ENCODE peak calls at places on chromosomes 1 and 21, in eight cellular contexts. One of them, this sample, is unnamed.

GRCh38 chr1:67300561-67300960 is 7.1 kb upstream of the IL12RB2 start:
- DNase-seq in Panc1: no peak
- DNase-seq in adrenal gland: no peak
- DNase-seq in AG09319: no peak
- DNase-seq in pancreas: no peak
- DNase-seq in HFF-Myc: no peak
- DNase-seq in lower lobe of right lung: no peak
- DNase-seq in choroid plexus epithelial cell: no peak
- DNase-seq in this sample: no peak

GRCh38 chr1:227568593-227568992 is 5.2 kb downstream of the ZNF678 start:
- DNase-seq in Panc1: no peak
- DNase-seq in adrenal gland: no peak
- DNase-seq in AG09319: no peak
- DNase-seq in pancreas: no peak
- DNase-seq in HFF-Myc: no peak
- DNase-seq in lower lobe of right lung: no peak
- DNase-seq in choroid plexus epithelial cell: no peak
- DNase-seq in this sample: no peak

GRCh38 chr1:199821029-199821779 is 206.3 kb upstream of the NR5A2 start:
- DNase-seq in Panc1: no peak
- DNase-seq in adrenal gland: no peak
- DNase-seq in AG09319: no peak
- DNase-seq in pancreas: no peak
- DNase-seq in HFF-Myc: no peak
- DNase-seq in lower lobe of right lung: no peak
- DNase-seq in choroid plexus epithelial cell: peak; percentile 9
- DNase-seq in this sample: no peak

GRCh38 chr1:171470726-171471125 is 14.6 kb upstream of the PRRC2C start:
- DNase-seq in Panc1: no peak
- DNase-seq in adrenal gland: no peak
- DNase-seq in AG09319: no peak
- DNase-seq in pancreas: no peak
- DNase-seq in HFF-Myc: no peak
- DNase-seq in lower lobe of right lung: no peak
- DNase-seq in choroid plexus epithelial cell: no peak
- DNase-seq in this sample: no peak

GRCh38 chr1:155816351-155816750 is 40.7 kb downstream of the GON4L start:
- DNase-seq in Panc1: no peak
- DNase-seq in adrenal gland: no peak
- DNase-seq in AG09319: no peak
- DNase-seq in pancreas: no peak
- DNase-seq in HFF-Myc: no peak
- DNase-seq in lower lobe of right lung: no peak
- DNase-seq in choroid plexus epithelial cell: no peak
- DNase-seq in this sample: no peak

GRCh38 chr21:34908424-34909055 is 140.6 kb downstream of the RUNX1 start:
- DNase-seq in Panc1: no peak
- DNase-seq in adrenal gland: peak; percentile 56
- DNase-seq in AG09319: no peak
- DNase-seq in pancreas: no peak
- DNase-seq in HFF-Myc: no peak
- DNase-seq in lower lobe of right lung: no peak
- DNase-seq in choroid plexus epithelial cell: peak; percentile 39
- DNase-seq in this sample: no peak

GRCh38 chr1:2459757-2460156 is 16.3 kb upstream of the PLCH2 start:
- DNase-seq in Panc1: no peak
- DNase-seq in adrenal gland: peak; percentile 85
- DNase-seq in AG09319: no peak
- DNase-seq in pancreas: no peak
- DNase-seq in HFF-Myc: no peak
- DNase-seq in lower lobe of right lung: no peak
- DNase-seq in choroid plexus epithelial cell: peak; percentile 53
- DNase-seq in this sample: no peak

GRCh38 chr1:242712248-242712647 is 187.8 kb upstream of the PLD5 start:
- DNase-seq in Panc1: no peak
- DNase-seq in adrenal gland: no peak
- DNase-seq in AG09319: no peak
- DNase-seq in pancreas: no peak
- DNase-seq in HFF-Myc: no peak
- DNase-seq in lower lobe of right lung: no peak
- DNase-seq in choroid plexus epithelial cell: no peak
- DNase-seq in this sample: no peak

GRCh38 chr1:68384321-68384813 is 65.4 kb downstream of the RPE65 start:
- DNase-seq in Panc1: peak; percentile 98
- DNase-seq in adrenal gland: peak; percentile 74
- DNase-seq in AG09319: peak; percentile 97
- DNase-seq in pancreas: no peak
- DNase-seq in HFF-Myc: peak; percentile 98
- DNase-seq in lower lobe of right lung: no peak
- DNase-seq in choroid plexus epithelial cell: peak; percentile 99
- DNase-seq in this sample: peak; percentile 100

GRCh38 chr1:107546571-107546970 is 405.7 kb downstream of the NTNG1 start:
- DNase-seq in Panc1: no peak
- DNase-seq in adrenal gland: no peak
- DNase-seq in AG09319: no peak
- DNase-seq in pancreas: no peak
- DNase-seq in HFF-Myc: no peak
- DNase-seq in lower lobe of right lung: no peak
- DNase-seq in choroid plexus epithelial cell: no peak
- DNase-seq in this sample: no peak

GRCh38 chr1:14109276-14109635 is 409.3 kb downstream of the PRDM2 start:
- DNase-seq in Panc1: no peak
- DNase-seq in adrenal gland: no peak
- DNase-seq in AG09319: no peak
- DNase-seq in pancreas: no peak
- DNase-seq in HFF-Myc: no peak
- DNase-seq in lower lobe of right lung: no peak
- DNase-seq in choroid plexus epithelial cell: no peak
- DNase-seq in this sample: no peak

GRCh38 chr1:49051647-49052046 is 275.0 kb upstream of the BEND5 start:
- DNase-seq in Panc1: no peak
- DNase-seq in adrenal gland: no peak
- DNase-seq in AG09319: no peak
- DNase-seq in pancreas: no peak
- DNase-seq in HFF-Myc: no peak
- DNase-seq in lower lobe of right lung: no peak
- DNase-seq in choroid plexus epithelial cell: no peak
- DNase-seq in this sample: no peak

GRCh38 chr1:41632788-41633575 is 148.5 kb upstream of the EDN2 start:
- DNase-seq in Panc1: no peak
- DNase-seq in adrenal gland: no peak
- DNase-seq in AG09319: no peak
- DNase-seq in pancreas: no peak
- DNase-seq in HFF-Myc: no peak
- DNase-seq in lower lobe of right lung: no peak
- DNase-seq in choroid plexus epithelial cell: no peak
- DNase-seq in this sample: no peak

GRCh38 chr1:67336783-67337182 is 29.1 kb downstream of the IL12RB2 start:
- DNase-seq in Panc1: no peak
- DNase-seq in adrenal gland: no peak
- DNase-seq in AG09319: no peak
- DNase-seq in pancreas: no peak
- DNase-seq in HFF-Myc: no peak
- DNase-seq in lower lobe of right lung: no peak
- DNase-seq in choroid plexus epithelial cell: no peak
- DNase-seq in this sample: no peak

GRCh38 chr1:101026394-101026788 is 807 bp upstream of the DPH5 start:
- DNase-seq in Panc1: no peak
- DNase-seq in adrenal gland: no peak
- DNase-seq in AG09319: no peak
- DNase-seq in pancreas: no peak
- DNase-seq in HFF-Myc: no peak
- DNase-seq in lower lobe of right lung: no peak
- DNase-seq in choroid plexus epithelial cell: no peak
- DNase-seq in this sample: no peak

GRCh38 chr1:99627615-99628014 is 18.3 kb upstream of the PALMD start:
- DNase-seq in Panc1: no peak
- DNase-seq in adrenal gland: no peak
- DNase-seq in AG09319: no peak
- DNase-seq in pancreas: no peak
- DNase-seq in HFF-Myc: no peak
- DNase-seq in lower lobe of right lung: no peak
- DNase-seq in choroid plexus epithelial cell: no peak
- DNase-seq in this sample: no peak

GRCh38 chr1:233327938-233328660 is 575 bp downstream of the MAP3K21 start:
- DNase-seq in Panc1: no peak
- DNase-seq in adrenal gland: no peak
- DNase-seq in AG09319: no peak
- DNase-seq in pancreas: peak; percentile 81
- DNase-seq in HFF-Myc: no peak
- DNase-seq in lower lobe of right lung: peak; percentile 61
- DNase-seq in choroid plexus epithelial cell: no peak
- DNase-seq in this sample: no peak

DNA sequence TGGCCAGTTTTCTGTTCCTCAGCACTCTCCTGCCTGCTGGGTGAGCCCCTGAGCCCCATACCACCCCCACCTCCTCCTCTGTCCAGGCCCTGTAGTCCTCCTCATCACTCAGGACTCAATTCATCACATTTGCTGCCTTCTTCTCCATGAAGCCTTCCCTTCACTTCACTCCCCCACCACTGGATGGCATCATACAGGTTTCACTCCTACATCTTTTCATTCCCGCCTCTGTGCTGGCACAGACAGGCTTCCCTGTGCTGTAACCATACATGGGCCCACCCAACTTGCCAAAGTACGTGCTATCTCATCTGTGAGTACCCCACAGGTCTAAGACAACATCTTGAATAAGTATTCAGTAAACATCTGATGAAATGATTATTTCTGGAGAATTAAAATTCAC is 56.9 kb downstream of the SLC45A1 start:
- DNase-seq in Panc1: no peak
- DNase-seq in adrenal gland: peak; percentile 67
- DNase-seq in AG09319: no peak
- DNase-seq in pancreas: no peak
- DNase-seq in HFF-Myc: no peak
- DNase-seq in lower lobe of right lung: no peak
- DNase-seq in choroid plexus epithelial cell: peak; percentile 63
- DNase-seq in this sample: no peak
- TF ChIP-seq CTCF in Panc1: peak; percentile 80
- TF ChIP-seq CTCF in adrenal gland: peak; percentile 21
- TF ChIP-seq CTCF in AG09319: peak; percentile 41
- TF ChIP-seq CTCF in pancreas: peak; percentile 21
- TF ChIP-seq CTCF in HFF-Myc: peak; percentile 36
- TF ChIP-seq CTCF in lower lobe of right lung: peak; percentile 26
- TF ChIP-seq CTCF in choroid plexus epithelial cell: peak; percentile 69
- TF ChIP-seq CTCF in this sample: peak; percentile 46

DNA sequence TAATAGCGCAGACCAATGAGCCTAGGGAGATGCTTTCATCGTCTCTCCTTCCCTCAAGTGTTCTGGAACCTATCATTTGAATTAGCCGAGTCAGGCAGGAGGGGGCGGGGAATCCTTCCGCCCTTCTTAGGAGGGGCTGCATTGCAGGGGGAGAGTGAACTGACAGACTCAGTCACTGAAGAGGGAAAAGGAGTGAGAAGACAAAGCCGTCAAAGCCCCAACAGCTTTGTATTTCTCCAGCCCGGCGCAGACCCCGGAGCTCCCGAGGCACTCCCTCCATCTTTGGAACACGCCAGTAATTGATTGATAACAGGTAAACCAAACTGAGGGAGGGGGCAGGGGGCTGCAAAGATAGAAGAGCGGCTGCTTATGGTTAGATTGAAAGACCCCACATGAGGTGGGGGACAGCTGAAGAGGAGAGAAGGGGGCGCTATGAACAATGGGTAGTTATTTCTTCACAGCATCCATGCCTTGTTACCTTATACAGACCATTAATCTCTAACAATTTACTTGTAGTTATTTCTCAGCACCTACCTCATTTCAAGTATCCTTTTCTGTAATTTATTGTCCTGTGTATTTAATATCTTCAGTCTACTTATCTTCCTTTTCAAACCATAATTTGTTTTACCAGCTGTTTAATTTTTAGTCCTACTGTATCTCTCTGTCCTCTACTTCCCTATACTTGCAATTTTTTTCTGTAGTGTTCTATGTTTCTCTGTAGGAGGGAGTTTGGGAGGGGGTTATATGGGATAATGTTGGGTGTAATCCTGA is at the start of gene MLLT11:
- DNase-seq in Panc1: no peak
- DNase-seq in adrenal gland: peak; percentile 85
- DNase-seq in AG09319: no peak
- DNase-seq in pancreas: no peak
- DNase-seq in HFF-Myc: no peak
- DNase-seq in lower lobe of right lung: no peak
- DNase-seq in choroid plexus epithelial cell: peak; percentile 76
- DNase-seq in this sample: no peak
- TF ChIP-seq CTCF in Panc1: no peak
- TF ChIP-seq CTCF in adrenal gland: no peak
- TF ChIP-seq CTCF in AG09319: no peak
- TF ChIP-seq CTCF in pancreas: no peak
- TF ChIP-seq CTCF in HFF-Myc: no peak
- TF ChIP-seq CTCF in lower lobe of right lung: no peak
- TF ChIP-seq CTCF in choroid plexus epithelial cell: no peak
- TF ChIP-seq CTCF in this sample: no peak

GRCh38 chr1:35563166-35563565 is 5.6 kb downstream of the NCDN start:
- DNase-seq in Panc1: no peak
- DNase-seq in adrenal gland: peak; percentile 51
- DNase-seq in AG09319: no peak
- DNase-seq in pancreas: no peak
- DNase-seq in HFF-Myc: no peak
- DNase-seq in lower lobe of right lung: no peak
- DNase-seq in choroid plexus epithelial cell: no peak
- DNase-seq in this sample: no peak
- TF ChIP-seq CTCF in Panc1: no peak
- TF ChIP-seq CTCF in adrenal gland: no peak
- TF ChIP-seq CTCF in AG09319: no peak
- TF ChIP-seq CTCF in pancreas: no peak
- TF ChIP-seq CTCF in HFF-Myc: no peak
- TF ChIP-seq CTCF in lower lobe of right lung: no peak
- TF ChIP-seq CTCF in choroid plexus epithelial cell: no peak
- TF ChIP-seq CTCF in this sample: no peak

GRCh38 chr1:33093004-33093403 is 12.1 kb downstream of the AZIN2 start:
- DNase-seq in Panc1: no peak
- DNase-seq in adrenal gland: no peak
- DNase-seq in AG09319: no peak
- DNase-seq in pancreas: no peak
- DNase-seq in HFF-Myc: no peak
- DNase-seq in lower lobe of right lung: no peak
- DNase-seq in choroid plexus epithelial cell: no peak
- DNase-seq in this sample: no peak
- TF ChIP-seq CTCF in Panc1: no peak
- TF ChIP-seq CTCF in adrenal gland: no peak
- TF ChIP-seq CTCF in AG09319: no peak
- TF ChIP-seq CTCF in pancreas: no peak
- TF ChIP-seq CTCF in HFF-Myc: peak; percentile 3
- TF ChIP-seq CTCF in lower lobe of right lung: no peak
- TF ChIP-seq CTCF in choroid plexus epithelial cell: peak; percentile 16
- TF ChIP-seq CTCF in this sample: no peak

GRCh38 chr1:34292472-34292871 is 115.8 kb downstream of the C1orf94 start:
- DNase-seq in Panc1: no peak
- DNase-seq in adrenal gland: no peak
- DNase-seq in AG09319: no peak
- DNase-seq in pancreas: no peak
- DNase-seq in HFF-Myc: no peak
- DNase-seq in lower lobe of right lung: no peak
- DNase-seq in choroid plexus epithelial cell: no peak
- DNase-seq in this sample: no peak
- TF ChIP-seq CTCF in Panc1: no peak
- TF ChIP-seq CTCF in adrenal gland: no peak
- TF ChIP-seq CTCF in AG09319: no peak
- TF ChIP-seq CTCF in pancreas: no peak
- TF ChIP-seq CTCF in HFF-Myc: no peak
- TF ChIP-seq CTCF in lower lobe of right lung: no peak
- TF ChIP-seq CTCF in choroid plexus epithelial cell: no peak
- TF ChIP-seq CTCF in this sample: no peak

This sample was measured in BJ.